ENCODE peak calls at places on chromosomes 4 and X, in five cellular contexts. Z, N, T, D and P are unnamed samples.

GRCh38 chr4:105895609-105896460 is 564 bp downstream of the NPNT start:
- DNase-seq in Z (no peak), N (no peak), T (no peak), D (no peak), P (no peak)

GRCh38 chr4:47075241-47075640 is 43.9 kb downstream of the GABRB1 start:
- DNase-seq in Z (no peak), N (peak; percentile 54), T (no peak), D (no peak), P (no peak)

GRCh38 chr4:105092356-105092755 is 54.3 kb upstream of the TET2 start:
- DNase-seq in Z (no peak), N (peak; percentile 26), T (no peak), D (no peak), P (no peak)

GRCh38 chr4:95051689-95052026 is 293.9 kb downstream of the BMPR1B start:
- DNase-seq in Z (no peak), N (no peak), T (no peak), D (no peak), P (no peak)

GRCh38 chrX:397575-397974 is 10.9 kb upstream of the PPP2R3B start:
- DNase-seq in Z (no peak), N (peak; percentile 73), T (no peak), D (no peak), P (no peak)

GRCh38 chr4:123345132-123345923 is 51.3 kb upstream of the SPRY1 start:
- DNase-seq in Z (no peak), N (no peak), T (no peak), D (no peak), P (no peak)

GRCh38 chr4:1260418-1261106 is 11.6 kb upstream of the CTBP1 start:
- DNase-seq in Z (no peak), N (peak; percentile 7), T (no peak), D (no peak), P (no peak)

GRCh38 chr4:110735691-110736090 is 112.8 kb upstream of the PITX2 start:
- DNase-seq in Z (no peak), N (no peak), T (no peak), D (no peak), P (no peak)

GRCh38 chr4:147825451-147826287 is 93.8 kb downstream of the ARHGAP10 start:
- DNase-seq in Z (no peak), N (peak; percentile 67), T (no peak), D (no peak), P (no peak)

GRCh38 chr4:112865443-112865842 is 184.0 kb upstream of the ANK2 start:
- DNase-seq in Z (no peak), N (no peak), T (no peak), D (no peak), P (no peak)

GRCh38 chrX:3939967-3940610 is 226.6 kb upstream of the PRKX start:
- DNase-seq in Z (no peak), N (peak; percentile 2), T (no peak), D (no peak), P (no peak)

GRCh38 chr4:182923376-182923775 is 6.2 kb upstream of the DCTD start:
- DNase-seq in Z (no peak), N (no peak), T (no peak), D (no peak), P (no peak)

GRCh38 chrX:110383414-110383813 is 24.8 kb downstream of the RTL9 start:
- DNase-seq in Z (no peak), N (no peak), T (no peak), D (no peak), P (no peak)

GRCh38 chr4:53089940-53090729 is 228.0 kb downstream of the RASL11B start:
- DNase-seq in Z (no peak), N (no peak), T (no peak), D (no peak), P (no peak)

GRCh38 chr4:123127865-123128264 is 205.5 kb upstream of the NUDT6 start:
- DNase-seq in Z (no peak), N (peak; percentile 49), T (no peak), D (no peak), P (no peak)

GRCh38 chrX:63361494-63361893 is 10.4 kb upstream of the SPIN4 start:
- DNase-seq in Z (no peak), N (no peak), T (no peak), D (no peak), P (no peak)

GRCh38 chrX:22163306-22163705 is 109.4 kb upstream of the CBLL2 start:
- DNase-seq in Z (no peak), N (no peak), T (no peak), D (no peak), P (no peak)

GRCh38 chrX:132775230-132775823 is 183.1 kb downstream of the HS6ST2 start:
- DNase-seq in Z (no peak), N (no peak), T (no peak), D (no peak), P (no peak)

GRCh38 chrX:119398587-119398973 is 556 bp upstream of the SLC25A43 start:
- DNase-seq in Z (no peak), N (no peak), T (no peak), D (peak; percentile 7), P (no peak)

GRCh38 chrX:154013614-154014360 is 5.9 kb downstream of the IRAK1 start:
- DNase-seq in Z (no peak), N (peak; percentile 34), T (no peak), D (no peak), P (no peak)

GRCh38 chr4:147360301-147360700 is 120.6 kb upstream of the EDNRA start:
- DNase-seq in Z (no peak), N (no peak), T (no peak), D (no peak), P (no peak)

GRCh38 chr4:99759346-99759984 is 57.2 kb upstream of the DAPP1 start:
- DNase-seq in Z (no peak), N (no peak), T (no peak), D (no peak), P (no peak)

GRCh38 chr4:76233967-76234678 is 17.4 kb upstream of the FAM47E start:
- DNase-seq in Z (no peak), N (no peak), T (no peak), D (no peak), P (no peak)

GRCh38 chr4:188016754-188017153 is 21.2 kb downstream of the ZFP42 start:
- DNase-seq in Z (no peak), N (no peak), T (no peak), D (no peak), P (no peak)

GRCh38 chr4:188012546-188012945 is 17.0 kb downstream of the ZFP42 start:
- DNase-seq in Z (no peak), N (no peak), T (no peak), D (no peak), P (no peak)

GRCh38 chr4:188018262-188018661 is 22.7 kb downstream of the ZFP42 start:
- DNase-seq in Z (no peak), N (no peak), T (no peak), D (no peak), P (no peak)

GRCh38 chr4:188015025-188015778 is 19.6 kb downstream of the ZFP42 start:
- DNase-seq in Z (no peak), N (no peak), T (no peak), D (no peak), P (no peak)
- H3K27ac ChIP-seq in Z (no peak overlapping the region), N (no peak overlapping the region), T (no peak overlapping the region), D (no peak overlapping the region), P (no peak overlapping the region)

DNA sequence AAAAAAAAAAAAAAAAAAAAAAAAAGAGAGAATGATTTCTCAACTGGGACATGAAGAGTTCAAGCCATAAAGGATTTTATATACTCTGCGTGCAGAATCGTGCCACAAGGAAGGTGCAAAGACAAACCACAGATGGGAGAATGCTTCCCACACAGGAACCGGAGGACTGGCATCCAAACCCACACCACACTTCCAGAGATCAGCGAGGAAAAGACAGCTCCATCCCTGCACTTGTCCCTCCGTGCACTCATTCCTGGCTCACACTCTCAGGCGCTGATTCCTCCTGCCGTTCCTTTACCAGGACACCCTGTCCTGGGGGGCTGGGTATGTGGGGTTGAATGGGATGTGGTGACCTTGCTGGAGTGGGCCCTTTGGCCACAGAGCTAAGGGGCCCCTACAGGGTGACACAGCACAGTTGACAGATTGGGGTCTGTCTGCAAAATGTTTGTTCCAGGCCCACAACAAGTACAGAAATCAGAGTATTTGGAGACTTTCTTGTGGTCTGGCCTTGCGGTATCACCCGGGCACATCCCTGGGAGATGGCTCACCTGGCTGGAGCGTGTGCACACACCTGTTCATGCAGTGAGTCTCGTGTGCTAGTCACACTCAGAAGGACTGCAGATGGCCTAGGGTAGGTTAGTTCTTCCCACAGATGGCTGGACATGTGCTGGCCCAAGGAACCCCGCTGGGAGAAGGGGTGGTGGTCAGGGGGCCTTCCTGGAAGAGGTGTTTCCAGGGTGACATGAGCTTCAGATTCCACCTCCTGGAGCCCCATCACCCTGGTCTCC is 55.4 kb upstream of the GPR78 start:
- DNase-seq in Z (no peak), N (no peak), T (no peak), D (no peak), P (no peak)
- TF ChIP-seq POLR2A in Z (no peak), N (no peak), T (no peak), D (no peak), P (no peak)

DNA sequence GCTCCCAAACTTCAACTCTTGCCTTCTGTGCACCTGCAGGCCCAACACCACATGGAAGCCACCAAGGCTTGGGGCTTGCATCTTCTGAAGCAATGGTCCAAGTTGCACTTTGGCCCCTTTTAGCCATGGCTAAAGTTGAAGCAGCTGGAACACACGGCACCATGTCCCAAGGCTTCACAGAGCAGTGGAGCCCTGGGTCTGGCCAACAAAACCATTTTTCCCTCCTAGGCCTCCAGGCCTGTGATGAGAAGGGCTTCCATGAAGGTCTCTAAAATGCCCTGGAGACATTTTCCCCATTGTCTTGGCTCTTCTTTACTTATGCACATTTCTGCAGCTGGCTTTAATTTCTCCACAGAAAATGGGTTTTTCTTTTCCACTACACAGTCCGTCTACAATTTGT is 61.3 kb upstream of the CYSLTR1 start:
- DNase-seq in Z (no peak), N (no peak), T (no peak), D (no peak), P (no peak)
- TF ChIP-seq POLR2AphosphoS5 in Z (no peak), N (no peak), T (no peak), D (no peak), P (no peak)

DNA sequence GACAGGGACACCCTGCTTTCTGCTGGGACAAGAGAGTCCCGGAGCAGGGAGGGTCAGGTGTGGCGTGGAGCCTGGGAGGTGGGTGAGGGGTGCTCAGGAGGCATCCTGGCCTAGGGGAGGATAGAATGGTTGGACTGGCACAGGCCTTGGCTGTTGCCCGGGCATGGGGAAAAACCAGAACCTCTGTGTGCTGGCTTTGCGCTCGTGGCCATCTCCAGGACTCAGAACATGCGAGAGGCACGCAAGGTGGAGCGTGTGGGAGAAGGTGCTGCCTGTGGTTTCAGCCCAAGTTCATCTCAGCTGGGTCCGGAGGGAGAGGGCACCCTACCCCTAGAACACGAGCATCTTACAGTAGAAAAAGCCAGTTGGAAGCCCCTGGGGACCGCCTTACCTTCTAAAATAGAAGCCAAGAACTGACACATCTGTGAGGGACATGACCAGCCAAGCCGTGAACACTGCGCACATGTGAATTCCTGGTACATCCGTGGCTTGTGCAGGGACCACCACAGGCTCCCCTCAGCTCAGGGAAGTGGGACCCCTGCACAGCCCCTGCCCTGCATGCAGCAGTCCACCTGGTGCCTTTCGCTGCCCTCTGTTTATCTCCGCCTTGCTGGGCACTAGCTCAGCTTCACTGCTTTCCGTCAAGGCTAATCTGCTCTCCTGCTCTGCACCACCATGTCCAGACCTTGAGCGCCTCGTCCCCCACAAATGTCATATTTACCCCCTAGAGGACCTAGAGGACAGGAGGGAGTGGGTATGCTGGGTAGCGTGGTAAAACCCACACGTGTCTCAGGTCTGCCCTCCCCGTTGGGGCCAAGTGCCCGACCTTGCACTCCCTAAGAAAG is 13.5 kb downstream of the MSANTD1 start:
- DNase-seq in Z (peak; percentile 41), N (no peak), T (no peak), D (no peak), P (no peak)
- H3K27ac ChIP-seq in Z (no peak overlapping the region), N (no peak overlapping the region), T (no peak overlapping the region), D (no peak overlapping the region), P (no peak overlapping the region)